ENCODE peak calls at places on chromosomes 16 and 17, in ten cellular contexts. P is stimulated activated CD4-positive, alpha-beta T cell treated with anti-CD3 and anti-CD28 coated beads, Interleukin-2, amount 100 ng/mL, for 4 hours; E is heart left ventricle; D is T-helper 2 cell; F is AML-193; L is endothelial cell of umbilical vein; X is fibroblast of lung; K is CD8-positive, alpha-beta memory T cell; Q is HepG2; R is left lung. S is an unnamed sample.

GRCh38 chr16:81647527-81647926 is 131.6 kb upstream of the PLCG2 start:
- DNase-seq in P (no peak), E (no peak), D (no peak), F (no peak), L (no peak), X (peak; percentile 29), K (no peak), Q (no peak), R (no peak), S (peak; percentile 86)

GRCh38 chr16:28981517-28981916 is 3.3 kb upstream of the LAT start:
- DNase-seq in P (no peak), E (no peak), D (peak; percentile 35), F (no peak), L (no peak), X (no peak), K (no peak), Q (peak; percentile 38), R (no peak), S (peak; percentile 20)

GRCh38 chr17:50891577-50891989 is 25.4 kb upstream of the TOB1 start:
- DNase-seq in P (no peak), E (no peak), D (no peak), F (no peak), L (no peak), X (no peak), K (no peak), Q (no peak), R (no peak), S (no peak)

GRCh38 chr16:70713781-70714180 is 27.9 kb upstream of the MTSS2 start:
- DNase-seq in P (no peak), E (no peak), D (no peak), F (no peak), L (no peak), X (no peak), K (no peak), Q (no peak), R (no peak), S (no peak)

GRCh38 chr17:68100000-68100641 is 64.6 kb downstream of the KPNA2 start:
- DNase-seq in P (no peak), E (no peak), D (no peak), F (no peak), L (no peak), X (no peak), K (no peak), Q (peak; percentile 48), R (no peak), S (no peak)

GRCh38 chr17:920190-920589 is 59.4 kb downstream of the NXN start:
- DNase-seq in P (no peak), E (no peak), D (no peak), F (no peak), L (no peak), X (no peak), K (no peak), Q (no peak), R (no peak), S (no peak)

GRCh38 chr17:75706042-75706728 is 15.1 kb upstream of the ITGB4 start:
- DNase-seq in P (no peak), E (no peak), D (no peak), F (no peak), L (no peak), X (no peak), K (no peak), Q (no peak), R (no peak), S (no peak)

GRCh38 chr16:70594569-70594968 is 51.8 kb upstream of the IL34 start:
- DNase-seq in P (no peak), E (peak; percentile 59), D (no peak), F (no peak), L (peak; percentile 35), X (no peak), K (no peak), Q (no peak), R (peak; percentile 77), S (no peak)

GRCh38 chr17:6088141-6088540 is 18.0 kb downstream of the WSCD1 start:
- DNase-seq in P (no peak), E (no peak), D (no peak), F (no peak), L (no peak), X (no peak), K (peak; percentile 12), Q (no peak), R (no peak), S (no peak)

GRCh38 chr17:39144414-39144813 is 7.0 kb downstream of the PLXDC1 start:
- DNase-seq in P (no peak), E (peak; percentile 92), D (no peak), F (no peak), L (no peak), X (peak; percentile 83), K (no peak), Q (no peak), R (peak; percentile 85), S (no peak)

GRCh38 chr16:29909398-29909797 is 9.1 kb downstream of the ASPHD1 start:
- DNase-seq in P (no peak), E (no peak), D (no peak), F (peak; percentile 21), L (no peak), X (no peak), K (no peak), Q (no peak), R (no peak), S (no peak)

GRCh38 chr17:36942631-36943125 is 5.4 kb downstream of the LHX1 start:
- DNase-seq in P (no peak), E (no peak), D (peak; percentile 49), F (no peak), L (no peak), X (no peak), K (no peak), Q (no peak), R (no peak), S (no peak)

GRCh38 chr16:69089091-69089912 is 16.2 kb upstream of the HAS3 start:
- DNase-seq in P (no peak), E (no peak), D (peak; percentile 96), F (no peak), L (peak; percentile 65), X (no peak), K (no peak), Q (peak; percentile 72), R (peak; percentile 55), S (peak; percentile 60)

GRCh38 chr17:16027708-16028584 is 28.3 kb downstream of the TTC19 start:
- DNase-seq in P (peak; percentile 49), E (no peak), D (peak; percentile 86), F (peak; percentile 5), L (peak; percentile 87), X (peak; percentile 87), K (peak; percentile 55), Q (peak; percentile 48), R (no peak), S (peak; percentile 95)

GRCh38 chr16:50267151-50267631 is 840 bp downstream of the ADCY7 start:
- DNase-seq in P (no peak), E (peak; percentile 22), D (peak; percentile 32), F (no peak), L (no peak), X (no peak), K (no peak), Q (no peak), R (no peak), S (no peak)

GRCh38 chr17:35896011-35896587 is 15.9 kb upstream of the CCL5 start:
- DNase-seq in P (no peak), E (no peak), D (peak; percentile 17), F (peak; percentile 98), L (no peak), X (no peak), K (peak; percentile 78), Q (no peak), R (no peak), S (no peak)